ENCODE peak calls at places on chromosomes 5 and 9, in eight cellular contexts. M, K, R, B, I, G, L and C are unnamed samples.

GRCh38 chr9:99108131-99108530 is 3.2 kb downstream of the TGFBR1 start:
- DNase-seq in I (no peak), L (no peak), M (no peak), K (no peak), G (no peak), B (no peak), R (no peak), C (no peak)

GRCh38 chr5:40441733-40442132 is 238.0 kb upstream of the PTGER4 start:
- DNase-seq in G (peak), K (no peak), I (no peak), B (no peak), M (no peak), L (no peak), R (no peak), C (no peak)

GRCh38 chr9:31084331-31084730 is 1300.1 kb upstream of the ACO1 start:
- DNase-seq in G (no peak), I (no peak), B (no peak), M (no peak), R (no peak), K (no peak), L (no peak), C (no peak)

GRCh38 chr9:37976714-37977477 is 73.0 kb upstream of the SLC25A51 start:
- DNase-seq in B (peak), R (peak), M (no peak), G (no peak), L (no peak), I (no peak), K (no peak), C (no peak)

GRCh38 chr9:111952559-111952958 is 55.9 kb downstream of the UGCG start:
- DNase-seq in K (no peak), G (no peak), I (no peak), R (no peak), B (peak), L (no peak), M (no peak), C (no peak)

GRCh38 chr5:154740957-154741356 is 14.2 kb upstream of the LARP1 start:
- DNase-seq in B (no peak), R (peak), G (no peak), L (no peak), M (no peak), K (no peak), I (no peak), C (no peak)

GRCh38 chr5:83426855-83427254 is 44.7 kb upstream of the VCAN start:
- DNase-seq in L (no peak), M (no peak), G (no peak), B (no peak), I (no peak), K (no peak), R (no peak), C (no peak)

GRCh38 chr5:133506165-133506564 is 106.2 kb downstream of the FSTL4 start:
- DNase-seq in G (no peak), M (peak), B (no peak), L (no peak), I (no peak), K (no peak), R (no peak), C (no peak)

GRCh38 chr5:155726267-155726666 is 600.7 kb upstream of the SGCD start:
- DNase-seq in G (no peak), R (no peak), B (peak), M (no peak), L (peak), I (peak), K (peak), C (peak)

GRCh38 chr5:43078956-43079355 is 38.8 kb upstream of the ANXA2R start:
- DNase-seq in G (no peak), I (no peak), R (no peak), B (peak), M (no peak), K (no peak), L (peak), C (peak)

GRCh38 chr5:43074987-43075318 is 34.8 kb upstream of the ANXA2R start:
- DNase-seq in B (no peak), G (no peak), L (no peak), K (no peak), M (no peak), I (no peak), R (no peak), C (no peak)

GRCh38 chr5:43073597-43074546 is 33.8 kb upstream of the ANXA2R start:
- DNase-seq in L (peak), I (no peak), B (peak), K (peak), M (no peak), G (peak), R (no peak), C (peak)

DNA sequence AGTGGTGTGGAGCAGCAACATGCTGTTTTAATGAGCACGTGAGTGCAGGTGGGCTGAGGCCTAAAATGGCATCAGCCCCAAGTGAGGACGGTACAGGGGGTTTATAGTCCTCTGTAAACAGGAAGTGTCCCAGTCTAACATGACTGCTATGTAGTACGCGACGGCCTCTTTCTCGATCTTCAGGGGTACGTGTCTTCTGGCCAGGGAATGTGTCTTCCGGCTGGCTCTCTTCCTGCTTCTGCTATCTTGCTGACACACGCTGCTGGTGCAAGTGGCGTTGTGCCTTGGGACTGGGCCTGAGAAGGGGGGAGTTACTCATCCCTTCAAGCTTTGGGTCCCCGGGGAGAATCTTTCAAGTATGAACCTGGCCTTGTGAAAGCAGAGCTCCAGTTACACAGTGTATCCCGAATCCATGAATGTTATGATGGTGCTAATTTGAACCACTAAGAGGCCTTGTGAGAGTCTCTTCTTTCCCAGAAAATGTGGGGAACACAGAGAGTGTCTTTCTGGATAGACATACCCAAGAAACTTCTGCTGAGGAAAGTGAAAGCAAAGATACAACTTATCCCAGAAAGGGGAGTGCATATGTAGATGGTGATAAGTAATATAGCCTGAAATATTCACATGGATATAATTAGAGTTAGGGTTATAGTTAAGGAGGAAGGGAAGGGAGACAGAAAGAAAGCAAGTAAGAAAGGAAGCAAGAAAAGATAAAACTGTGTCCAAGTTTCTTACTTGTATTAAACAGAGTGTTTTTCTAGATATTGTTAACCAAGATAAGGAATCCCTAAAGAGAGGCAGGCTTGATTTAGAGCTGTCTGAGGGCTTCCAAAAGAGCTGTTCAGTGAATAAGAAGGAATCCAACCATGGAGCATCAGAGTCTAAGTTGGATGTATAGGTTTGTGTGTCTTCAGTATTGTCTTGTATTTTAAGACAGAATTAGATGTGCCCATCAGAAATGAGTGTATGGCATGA is 35.5 kb upstream of the ANXA2R start:
- DNase-seq in M (peak), G (no peak), K (no peak), B (no peak), R (peak), L (no peak), I (no peak), C (peak)
- H3K27ac ChIP-seq in M (peak), G (no peak), K (no peak), B (no peak), R (peak), L (no peak), I (no peak), C (peak)

DNA sequence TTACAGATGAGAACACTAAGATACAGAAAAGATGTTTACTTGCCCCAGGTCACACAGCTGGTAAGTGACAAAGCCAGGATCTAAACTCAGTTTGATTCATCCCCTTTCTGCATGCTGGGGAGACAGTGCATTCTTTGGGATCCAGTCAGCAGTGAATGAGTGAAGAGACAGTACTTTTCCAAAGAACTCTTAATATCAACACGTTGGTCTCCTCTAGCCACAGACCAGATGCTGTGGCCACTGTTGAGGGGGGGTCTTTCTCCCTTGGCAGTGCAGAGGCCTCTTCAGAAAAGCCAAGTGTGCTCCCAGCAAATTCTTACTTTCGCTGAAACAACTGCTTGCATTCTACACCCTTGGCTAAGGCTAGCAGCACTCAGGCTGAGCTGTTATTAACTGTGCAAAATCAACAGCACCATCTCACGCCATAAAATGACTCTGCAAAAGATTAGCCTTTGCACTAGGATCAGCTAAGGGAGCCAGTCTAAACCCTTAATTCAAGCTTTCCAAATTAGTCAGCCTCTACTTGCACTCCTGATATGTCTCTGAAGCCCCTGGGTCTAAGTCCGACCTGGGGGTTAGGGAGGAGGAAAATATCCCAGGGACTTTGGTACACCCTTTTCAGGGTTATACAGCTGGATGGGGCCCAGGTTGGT is 4.8 kb upstream of the TMEM171 start:
- DNase-seq in K (no peak), I (no peak), L (no peak), B (peak), G (no peak), M (no peak), R (no peak), C (peak)
- TF ChIP-seq CTCF in K (no peak), I (no peak), L (no peak), B (no peak), G (no peak), M (no peak), R (no peak), C (no peak)

GRCh38 chr9:113538131-113538530 is 74.6 kb downstream of the RGS3 start:
- DNase-seq in B (no peak), G (no peak), L (no peak), R (no peak), M (no peak), K (no peak), I (no peak), C (no peak)
- H3K27ac ChIP-seq in B (no peak), G (no peak), L (no peak), R (no peak), M (peak), K (no peak), I (no peak), C (no peak)

GRCh38 chr5:148457183-148457620 is 73.4 kb downstream of the FBXO38 start:
- DNase-seq in K (peak), G (no peak), L (peak), R (no peak), M (no peak), B (no peak), I (no peak), C (peak)
- TF ChIP-seq CTCF in K (peak), G (peak), L (peak), R (no peak), M (peak), B (peak), I (no peak), C (peak)